ENCODE peak calls at places on chromosomes 13 and 19, in four cellular contexts. D is osteocyte, R is cardiac fibroblast, G is left ventricle myocardium inferior. M is an unnamed sample.
A peak's percentile ranks its signal among the peaks of the same experiment; 100 is the strongest.

GRCh38 chr13:94470126-94470525 is 9.4 kb downstream of the DCT start:
- DNase-seq in D (no peak), R (no peak), G (no peak), M (no peak)

GRCh38 chr13:42002066-42002465 is 41.2 kb upstream of the VWA8 start:
- DNase-seq in D (no peak), R (no peak), G (no peak), M (no peak)

GRCh38 chr13:46580362-46580839 is 27.4 kb downstream of the LRCH1 start:
- DNase-seq in D (no peak), R (no peak), G (no peak), M (no peak)

GRCh38 chr13:80706164-80706471 is 365.2 kb upstream of the SPRY2 start:
- DNase-seq in D (peak; percentile 82), R (no peak), G (no peak), M (no peak)

GRCh38 chr19:1009043-1009975 is 9.1 kb downstream of the GRIN3B start:
- DNase-seq in D (no peak), R (peak; percentile 78), G (no peak), M (peak; percentile 64)

GRCh38 chr19:35247526-35248309 is 1.1 kb upstream of the LSR start:
- DNase-seq in D (peak; percentile 72), R (no peak), G (no peak), M (peak; percentile 44)

GRCh38 chr13:112127564-112127963 is 60.6 kb downstream of the SOX1 start:
- DNase-seq in D (no peak), R (no peak), G (no peak), M (no peak)

GRCh38 chr13:113421673-113422270 is 31.5 kb downstream of the ADPRHL1 start:
- DNase-seq in D (no peak), R (peak; percentile 25), G (no peak), M (no peak)

GRCh38 chr13:73284475-73284874 is 225.7 kb downstream of the KLF5 start:
- DNase-seq in D (no peak), R (no peak), G (no peak), M (no peak)

GRCh38 chr19:45638930-45639729 is at the start of gene EML2:
- DNase-seq in D (no peak), R (peak; percentile 38), G (peak; percentile 56), M (peak; percentile 49)
- TF ChIP-seq CTCF in D (peak; percentile 33), R (peak; percentile 9), G (peak; percentile 22), M (no peak)

DNA sequence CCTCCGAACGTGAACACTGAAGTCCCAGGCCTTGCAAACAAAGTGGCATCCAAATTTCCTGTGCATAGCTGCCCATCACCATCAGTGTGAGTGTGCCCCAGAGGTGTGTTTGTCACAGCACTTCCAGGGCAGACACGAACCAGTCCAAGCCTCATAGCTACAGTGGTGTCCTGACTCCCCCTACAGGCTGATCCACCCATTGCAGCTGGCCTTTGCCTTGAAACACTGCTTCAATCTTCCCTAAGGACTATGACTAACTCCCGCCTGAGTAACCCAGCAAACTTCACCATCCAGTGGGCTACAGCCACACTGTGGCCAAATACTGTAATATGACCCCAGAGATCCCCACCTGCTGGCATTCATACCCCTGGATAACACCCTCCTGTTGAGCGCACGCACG is 3.9 kb downstream of the ZNF266 start:
- DNase-seq in D (no peak), R (peak; percentile 30), G (peak; percentile 35), M (no peak)
- TF ChIP-seq CTCF in D (peak; percentile 35), R (peak; percentile 78), G (peak; percentile 63), M (peak; percentile 28)

GRCh38 chr13:110925023-110925608 is 10.2 kb upstream of the ANKRD10 start:
- DNase-seq in D (peak; percentile 34), R (no peak), G (no peak), M (no peak)
- TF ChIP-seq CTCF in D (peak; percentile 39), R (no peak), G (peak; percentile 32), M (peak; percentile 32)

DNA sequence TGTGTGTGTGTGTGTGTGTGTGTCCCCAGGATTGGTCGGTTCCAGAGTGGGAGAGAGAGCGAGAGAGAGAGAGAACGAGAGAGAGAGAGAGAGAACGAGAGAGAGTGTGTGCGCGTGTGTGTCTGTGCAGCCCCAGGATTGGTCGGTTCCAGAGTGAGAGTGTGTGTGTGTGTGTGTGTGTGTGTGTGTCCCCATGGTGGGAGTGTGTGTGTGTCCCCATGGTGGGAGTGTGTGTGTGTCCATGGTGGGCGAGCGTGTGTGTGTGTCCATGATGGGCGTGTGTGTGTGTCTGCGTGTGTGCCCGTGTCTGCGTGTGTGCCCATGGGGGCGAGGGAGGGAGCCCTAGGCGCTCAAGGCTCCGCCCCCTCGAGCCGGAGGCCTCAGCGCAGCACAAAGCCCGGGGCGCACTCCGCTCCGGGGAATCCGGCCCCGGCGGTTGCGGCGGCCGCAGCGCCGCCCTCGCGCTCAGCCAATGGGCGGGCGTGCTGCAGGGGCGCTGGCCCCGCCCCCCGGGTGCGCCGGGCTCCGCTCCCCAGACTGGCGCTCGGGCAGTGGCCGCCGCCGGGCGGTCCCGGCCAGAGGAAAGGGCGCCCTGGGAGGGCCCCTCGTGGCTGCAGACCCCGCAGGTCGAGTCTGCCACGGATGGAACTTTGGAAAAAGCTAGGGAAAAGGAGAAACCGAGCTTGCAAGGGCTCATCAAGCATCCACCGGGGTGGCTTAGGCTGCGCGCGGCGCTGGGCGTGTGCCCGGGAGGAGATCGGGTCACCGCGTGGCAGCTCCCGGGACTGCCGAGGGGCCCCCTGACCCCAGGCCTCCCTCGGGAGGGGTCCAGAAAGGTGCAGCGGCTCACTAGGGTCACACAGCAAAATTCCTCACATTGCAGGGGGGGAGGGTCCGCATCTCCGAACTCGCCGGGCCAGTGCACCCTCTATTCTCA is 96.2 kb downstream of the INSR start:
- DNase-seq in D (peak; percentile 96), R (peak; percentile 97), G (peak; percentile 94), M (peak; percentile 94)
- TF ChIP-seq CTCF in D (no peak), R (no peak), G (peak; percentile 42), M (peak; percentile 35)